ENCODE peak calls at places on chromosomes 2 and 18, in ten cellular contexts. Y is CD8-positive, alpha-beta memory T cell; Z is Peyer's patch; H is GM23248; R is heart right ventricle; Q is spleen; A is lower lobe of right lung; K is body of pancreas; I is right lobe of liver; C is HCT116. U is an unnamed sample. For H3K9me3, the result is how much of the 10 kb centered on the place peaks cover.

GRCh38 chr2:170967553-170967952 is 38.5 kb downstream of the GORASP2 start:
- DNase-seq in Y (no peak), R (no peak), I (no peak), K (no peak), A (no peak), C (no peak), H (no peak), Q (no peak), Z (no peak), U (no peak)

GRCh38 chr18:44507729-44508325 is 172.9 kb upstream of the SETBP1 start:
- DNase-seq in K (no peak), R (peak), Q (peak), H (no peak), Y (no peak), Z (peak), I (peak), C (no peak), A (peak), U (no peak)

GRCh38 chr2:206004004-206004693 is 81.8 kb downstream of the INO80D start:
- DNase-seq in K (peak), C (peak), A (no peak), Y (no peak), Z (no peak), Q (peak), H (no peak), R (no peak), I (no peak), U (no peak)

GRCh38 chr2:165428996-165429395 is 40.5 kb upstream of the CSRNP3 start:
- DNase-seq in Y (no peak), I (no peak), K (no peak), Z (no peak), C (no peak), Q (no peak), H (peak), A (no peak), R (no peak), U (no peak)

GRCh38 chr2:43110442-43110871 is 115.9 kb downstream of the ZFP36L2 start:
- DNase-seq in I (no peak), Q (no peak), Y (no peak), A (no peak), R (peak), H (peak), K (no peak), Z (no peak), C (no peak), U (no peak)

GRCh38 chr18:11672846-11673454 is 16.1 kb upstream of the GNAL start:
- DNase-seq in K (no peak), H (no peak), Y (no peak), C (no peak), R (no peak), A (no peak), Z (no peak), Q (no peak), I (no peak), U (no peak)

GRCh38 chr18:47427951-47428350 is 176.5 kb upstream of the SKOR2 start:
- DNase-seq in H (no peak), Y (no peak), I (no peak), R (no peak), Q (no peak), K (no peak), C (no peak), A (no peak), Z (no peak), U (no peak)

GRCh38 chr2:214856116-214856515 is 46.6 kb upstream of the BARD1 start:
- DNase-seq in A (no peak), H (peak), R (no peak), Z (no peak), Y (no peak), C (no peak), Q (no peak), K (no peak), I (no peak), U (no peak)

GRCh38 chr18:8841781-8842485 is 136.6 kb downstream of the MTCL1 start:
- DNase-seq in K (no peak), C (no peak), A (no peak), R (no peak), Q (no peak), I (no peak), Z (no peak), Y (no peak), H (peak), U (no peak)

GRCh38 chr18:3985664-3986063 is 469.4 kb downstream of the DLGAP1 start:
- DNase-seq in A (no peak), Q (no peak), K (no peak), C (no peak), R (no peak), I (no peak), Y (no peak), Z (no peak), H (peak), U (no peak)

GRCh38 chr2:54638774-54639187 is 84.7 kb upstream of the EML6 start:
- DNase-seq in Q (no peak), H (no peak), A (no peak), K (no peak), C (no peak), I (no peak), Z (no peak), Y (no peak), R (no peak), U (no peak)

GRCh38 chr2:25305197-25305596 is 36.5 kb downstream of the DNMT3A start:
- DNase-seq in H (no peak), R (no peak), I (no peak), Y (no peak), Z (no peak), K (no peak), A (no peak), C (no peak), Q (no peak), U (no peak)

GRCh38 chr2:39487398-39488250 is 50.5 kb upstream of the MAP4K3 start:
- DNase-seq in K (no peak), H (peak), C (no peak), Z (no peak), A (no peak), Y (no peak), I (no peak), Q (no peak), R (no peak), U (no peak)

GRCh38 chr2:100482741-100483140 is 12.5 kb downstream of the NMS start:
- DNase-seq in C (no peak), I (no peak), A (no peak), H (no peak), K (no peak), Y (no peak), Z (no peak), Q (no peak), R (no peak), U (no peak)

GRCh38 chr2:101574622-101575021 is 99.7 kb upstream of the RFX8 start:
- DNase-seq in R (no peak), H (no peak), I (no peak), A (no peak), Z (no peak), C (no peak), Q (no peak), K (no peak), Y (no peak), U (no peak)

GRCh38 chr18:67514465-67514864 is 2.1 kb downstream of the DSEL start:
- DNase-seq in R (no peak), K (no peak), C (no peak), H (no peak), Q (no peak), A (no peak), Y (no peak), Z (no peak), I (no peak), U (no peak)

GRCh38 chr18:73848656-73849055 is 299.0 kb downstream of the FBXO15 start:
- DNase-seq in Z (no peak), A (no peak), H (peak), R (no peak), Q (no peak), Y (no peak), C (no peak), K (no peak), I (no peak), U (no peak)

GRCh38 chr2:127541849-127542630 is 6.6 kb downstream of the MYO7B start:
- DNase-seq in H (no peak), K (no peak), Y (no peak), I (no peak), R (no peak), Z (no peak), C (no peak), A (no peak), Q (no peak), U (no peak)

GRCh38 chr2:240817496-240818292 is 2.3 kb downstream of the KIF1A start:
- DNase-seq in C (no peak), R (no peak), Z (no peak), I (no peak), K (no peak), Q (peak), A (no peak), Y (no peak), H (no peak), U (no peak)

GRCh38 chr2:38178142-38178541 is 102.2 kb upstream of the CYP1B1 start:
- DNase-seq in A (peak), K (peak), I (peak), Y (no peak), R (no peak), Z (no peak), H (peak), C (no peak), Q (no peak), U (no peak)

GRCh38 chr18:28108801-28109200 is 68.1 kb downstream of the CDH2 start:
- DNase-seq in Z (no peak), I (no peak), K (no peak), A (no peak), R (no peak), C (no peak), Y (no peak), H (peak), Q (no peak), U (no peak)

GRCh38 chr2:101829018-101829396 is 131.5 kb downstream of the MAP4K4 start:
- DNase-seq in H (no peak), Y (no peak), A (no peak), Q (no peak), C (no peak), R (no peak), Z (no peak), I (no peak), K (no peak), U (no peak)

GRCh38 chr2:205477016-205477705 is 205.1 kb upstream of the NRP2 start:
- DNase-seq in H (peak), Q (no peak), C (no peak), K (no peak), Y (no peak), R (no peak), A (no peak), Z (no peak), I (no peak), U (no peak)

GRCh38 chr2:143841935-143842334 is 678.0 kb downstream of the ZEB2 start:
- DNase-seq in A (no peak), R (no peak), I (no peak), Q (no peak), K (no peak), C (no peak), H (peak), Y (no peak), Z (no peak), U (no peak)

GRCh38 chr18:74083071-74083954 is 64.3 kb downstream of the FBXO15 start:
- DNase-seq in A (no peak), I (no peak), K (no peak), R (no peak), H (no peak), Y (no peak), Q (no peak), Z (no peak), C (no peak), U (no peak)

GRCh38 chr2:232229296-232229916 is 149.1 kb upstream of the ALPP start:
- DNase-seq in H (peak), Z (no peak), Y (no peak), Q (no peak), A (no peak), R (peak), C (no peak), K (peak), I (peak), U (no peak)

GRCh38 chr2:16051046-16051489 is 110.7 kb downstream of the MYCN start:
- DNase-seq in C (no peak), K (no peak), Y (no peak), I (no peak), R (no peak), Z (no peak), H (no peak), A (no peak), Q (no peak), U (no peak)

DNA sequence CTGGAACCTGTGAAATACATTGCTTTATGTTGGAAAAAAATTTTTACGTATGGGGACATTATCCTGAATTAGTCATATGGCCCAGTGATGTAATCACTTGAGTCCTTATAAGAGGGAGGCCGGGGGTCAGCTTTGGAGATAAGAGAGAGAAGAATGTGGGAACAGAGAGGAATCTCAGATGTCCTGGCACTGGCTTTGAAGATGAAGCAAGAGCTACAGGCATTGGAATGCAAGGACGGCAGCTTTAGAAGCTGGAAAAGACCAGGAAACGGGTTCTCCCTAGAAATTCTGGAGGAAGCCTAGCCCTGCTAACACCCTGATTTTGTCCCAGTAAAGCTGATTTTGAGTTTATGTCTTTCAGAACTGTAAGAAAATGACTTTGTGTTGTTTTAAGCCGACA is 1129.9 kb upstream of the GYPC start:
- DNase-seq in A (no peak), H (no peak), I (no peak), Z (no peak), K (no peak), Q (no peak), Y (no peak), R (no peak), C (no peak), U (no peak)
- H3K9me3 ChIP-seq in A (under half), H (under half), I (under half), Z (under half), K (under half), Q (under half), Y (under half), R (under half), C (under half), U (under half)

DNA sequence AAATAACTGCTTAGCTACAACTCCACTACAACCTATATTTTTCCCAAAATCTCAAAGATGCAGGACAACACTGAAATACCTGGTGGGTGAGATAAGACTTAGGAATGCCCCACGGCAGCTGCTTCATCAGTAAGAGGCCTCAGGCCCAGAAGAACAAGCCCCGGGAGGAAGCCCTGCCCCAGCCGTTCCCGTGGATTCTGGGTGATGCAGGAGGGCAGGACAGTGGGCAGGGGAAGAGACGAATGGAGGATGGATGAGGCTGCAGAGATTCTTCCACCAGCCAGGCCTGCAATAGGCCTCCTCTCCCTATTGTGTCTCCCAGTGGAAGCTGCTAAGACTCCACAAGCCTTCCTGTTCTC is 197.9 kb upstream of the HDAC4 start:
- DNase-seq in R (no peak), C (no peak), H (no peak), K (no peak), Y (no peak), Q (peak), I (no peak), Z (no peak), A (no peak), U (no peak)
- H3K9me3 ChIP-seq in R (under half), C (under half), H (under half), K (under half), Y (under half), Q (under half), I (under half), Z (under half), A (under half), U (under half)

GRCh38 chr18:14905350-14905749 is 157.4 kb downstream of the ANKRD30B start:
- DNase-seq in H (no peak), I (no peak), C (no peak), Y (no peak), A (no peak), R (no peak), Q (no peak), Z (no peak), K (no peak), U (no peak)
- H3K9me3 ChIP-seq in H (under half), I (under half), C (under half), Y (under half), A (under half), R (under half), Q (under half), Z (under half), K (under half), U (under half)

DNA sequence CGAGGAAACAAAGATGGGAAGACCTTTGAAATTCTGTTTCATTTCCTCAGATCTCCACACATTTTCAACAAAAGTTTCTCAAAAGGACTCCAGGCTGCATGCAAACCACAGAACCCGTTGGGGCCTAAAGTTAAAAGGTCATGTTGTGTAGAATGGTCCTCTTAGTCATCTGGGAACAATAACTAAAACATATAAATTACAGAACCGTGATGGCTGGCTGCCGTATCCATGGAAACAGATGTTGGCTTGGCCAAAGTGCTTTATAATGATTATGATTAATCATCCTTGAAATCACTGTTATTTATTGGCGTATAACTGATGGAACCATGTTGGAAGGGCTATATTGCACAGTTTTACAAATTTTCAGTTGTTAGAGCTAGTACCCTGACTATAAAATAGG is 182.8 kb upstream of the CRIM1 start:
- DNase-seq in A (no peak), Y (no peak), H (no peak), R (no peak), I (no peak), Z (no peak), C (no peak), K (no peak), Q (no peak), U (no peak)
- H3K9me3 ChIP-seq in A (under half), Y (under half), H (under half), R (under half), I (under half), Z (under half), C (under half), K (under half), Q (under half), U (under half)

GRCh38 chr2:63903003-63903402 is 61.3 kb downstream of the UGP2 start:
- DNase-seq in A (no peak), C (no peak), H (peak), Y (no peak), I (no peak), Z (no peak), Q (no peak), K (no peak), R (no peak), U (no peak)
- H3K9me3 ChIP-seq in A (under half), C (under half), H (under half), Y (under half), I (under half), Z (under half), Q (under half), K (under half), R (under half), U (under half)

GRCh38 chr2:230783101-230783500 is 70.5 kb downstream of the CAB39 start:
- DNase-seq in A (no peak), H (no peak), K (no peak), Y (no peak), Z (no peak), I (no peak), C (no peak), Q (no peak), R (no peak), U (no peak)
- H3K9me3 ChIP-seq in A (under half), H (under half), K (under half), Y (under half), Z (under half), I (under half), C (under half), Q (under half), R (under half), U (under half)

GRCh38 chr18:50661013-50661412 is 101.1 kb downstream of the MAPK4 start:
- DNase-seq in H (no peak), Y (no peak), C (no peak), Z (no peak), K (no peak), Q (no peak), R (no peak), A (no peak), I (no peak), U (no peak)
- H3K9me3 ChIP-seq in H (under half), Y (under half), C (under half), Z (under half), K (under half), Q (under half), R (under half), A (under half), I (under half), U (under half)

GRCh38 chr2:176118606-176119370 is 2.2 kb downstream of the HOXD10 start:
- DNase-seq in Z (no peak), Q (no peak), Y (no peak), K (peak), A (no peak), I (no peak), R (no peak), H (peak), C (peak), U (no peak)
- H3K9me3 ChIP-seq in Z (under half), Q (under half), Y (under half), K (under half), A (under half), I (under half), R (under half), H (under half), C (under half), U (under half)

U was measured in T-helper 17 cell.